ENCODE peak calls at places on chromosome 20, in five cellular contexts. B, Y, N, M and E are unnamed samples.

GRCh38 chr20:35478804-35479472 is 23.5 kb downstream of the CEP250 start:
- DNase-seq in B (no peak), Y (no peak), N (no peak), M (no peak), E (no peak)

GRCh38 chr20:2865630-2866029 is 7.7 kb upstream of the PTPRA start:
- DNase-seq in B (no peak), Y (no peak), N (no peak), M (no peak), E (no peak)

GRCh38 chr20:6122873-6123649 is at the start of gene FERMT1:
- DNase-seq in B (peak), Y (no peak), N (peak), M (no peak), E (no peak)

GRCh38 chr20:63336232-63336752 is 24.9 kb downstream of the CHRNA4 start:
- DNase-seq in B (no peak), Y (no peak), N (no peak), M (no peak), E (no peak)

GRCh38 chr20:19661717-19662637 is 96.1 kb upstream of the RIN2 start:
- DNase-seq in B (peak), Y (peak), N (peak), M (peak), E (peak)

GRCh38 chr20:17651761-17652388 is 30.2 kb downstream of the RRBP1 start:
- DNase-seq in B (no peak), Y (peak), N (peak), M (no peak), E (no peak)

GRCh38 chr20:24673678-24674570 is 204.5 kb downstream of the SYNDIG1 start:
- DNase-seq in B (no peak), Y (peak), N (peak), M (no peak), E (no peak)

GRCh38 chr20:41232971-41233926 is 84.3 kb downstream of the ZHX3 start:
- DNase-seq in B (peak), Y (no peak), N (peak), M (no peak), E (peak)

GRCh38 chr20:14384820-14385740 is 47.7 kb upstream of the FLRT3 start:
- DNase-seq in B (no peak), Y (no peak), N (no peak), M (no peak), E (no peak)

GRCh38 chr20:14384411-14384810 is 47.0 kb upstream of the FLRT3 start:
- DNase-seq in B (peak), Y (no peak), N (peak), M (no peak), E (no peak)

DNA sequence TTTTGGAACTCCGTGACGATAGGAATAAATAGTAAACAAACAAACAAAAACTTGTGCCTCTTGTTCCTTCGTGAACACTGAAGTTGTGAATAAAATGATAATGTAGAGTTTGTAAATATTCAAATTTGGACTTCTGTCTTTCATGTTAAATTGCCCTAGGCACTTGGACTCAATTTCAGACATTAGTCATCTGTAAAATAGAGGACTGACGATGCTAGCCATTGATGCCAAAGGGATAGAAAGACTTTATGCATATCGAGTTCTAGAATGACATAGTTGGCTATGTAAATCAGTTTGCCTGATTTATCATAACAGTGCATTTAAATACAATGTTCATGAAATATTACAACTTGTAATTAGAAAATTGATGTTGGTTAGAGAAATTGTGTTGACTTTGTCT is 45.9 kb upstream of the FLRT3 start:
- DNase-seq in B (no peak), Y (no peak), N (no peak), M (no peak), E (no peak)
- TF ChIP-seq CTCF in B (no peak), Y (no peak), N (no peak), M (no peak), E (no peak)

DNA sequence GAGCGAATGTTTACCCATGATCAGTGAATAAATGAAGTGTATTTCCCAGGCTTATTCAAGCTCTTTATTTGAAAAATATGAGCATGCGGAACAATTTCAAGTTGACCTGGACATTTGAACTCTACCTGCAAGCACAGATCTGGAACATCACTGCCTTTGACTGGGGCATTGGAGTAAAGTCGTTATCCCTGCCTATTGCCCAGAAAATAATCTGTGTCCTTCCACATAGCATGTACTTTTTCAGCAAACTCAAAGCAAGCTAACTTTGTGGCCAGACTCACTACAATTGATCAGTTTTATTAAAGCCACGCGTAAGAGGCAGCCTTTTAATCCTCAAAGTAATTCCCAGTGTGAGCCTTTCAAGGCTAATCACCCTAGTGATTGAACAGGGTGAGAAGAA is 73.4 kb upstream of the PAK5 start:
- DNase-seq in B (no peak), Y (no peak), N (no peak), M (no peak), E (no peak)
- TF ChIP-seq CTCF in B (no peak), Y (no peak), N (no peak), M (no peak), E (no peak)

GRCh38 chr20:290081-290831 is at the start of gene C20orf96:
- DNase-seq in B (peak), Y (peak), N (peak), M (peak), E (peak)
- TF ChIP-seq CTCF in B (peak), Y (peak), N (no peak), M (peak), E (peak)

GRCh38 chr20:52783769-52784168 is 188.4 kb upstream of the TSHZ2 start:
- DNase-seq in B (no peak), Y (no peak), N (no peak), M (no peak), E (no peak)
- TF ChIP-seq CTCF in B (peak), Y (no peak), N (no peak), M (peak), E (no peak)

DNA sequence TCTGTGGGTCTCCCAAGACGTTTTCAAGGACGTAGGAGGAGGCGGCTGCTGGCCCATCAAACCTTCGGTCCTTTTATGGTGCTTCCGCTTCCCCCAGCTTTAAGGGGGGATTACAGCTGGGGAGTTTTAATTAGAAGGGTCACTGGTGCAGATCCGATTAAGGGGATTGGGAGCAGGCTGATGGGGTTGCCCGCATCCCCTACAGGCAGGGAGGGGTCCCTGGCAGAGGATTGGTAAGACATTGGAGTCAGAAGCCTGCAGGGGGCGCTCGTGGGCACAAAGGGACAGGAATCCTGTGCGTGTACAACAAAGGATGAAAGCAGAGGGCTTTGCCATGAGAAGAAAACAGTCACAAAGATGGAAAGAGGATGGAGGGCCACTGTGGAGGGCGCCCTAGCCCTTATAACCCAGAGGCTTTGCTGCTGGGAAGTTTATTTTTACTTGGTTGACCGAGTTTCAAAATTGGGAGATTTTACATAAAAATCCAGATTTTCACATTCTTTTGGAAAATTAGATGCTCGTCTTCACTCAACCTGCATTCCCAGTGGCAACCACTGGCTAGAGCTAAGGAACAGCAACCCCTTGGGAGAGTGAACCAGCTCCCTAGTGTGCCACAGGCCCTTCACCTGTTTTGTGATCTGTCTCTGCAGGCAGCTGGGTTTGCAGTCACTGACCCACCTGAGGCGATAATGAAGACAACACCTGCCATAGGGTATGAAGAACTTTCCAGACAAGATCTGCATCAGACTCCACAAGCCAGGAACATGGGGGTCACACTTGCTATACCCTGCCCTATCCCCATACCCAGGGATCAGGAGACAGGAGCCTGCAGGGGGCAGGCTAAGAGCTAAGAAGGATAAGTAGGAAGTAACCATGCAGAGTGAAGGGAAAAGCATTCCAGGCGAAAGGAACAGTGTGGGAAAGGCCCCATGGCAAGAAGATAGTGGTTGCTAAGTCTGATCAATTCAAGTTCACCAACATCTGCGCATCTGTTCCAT is 97.7 kb downstream of the KCNB1 start:
- DNase-seq in B (no peak), Y (peak), N (no peak), M (no peak), E (no peak)
- TF ChIP-seq CTCF in B (peak), Y (peak), N (no peak), M (peak), E (peak)

GRCh38 chr20:45309075-45309474 is 976 bp upstream of the MATN4 start:
- DNase-seq in B (no peak), Y (peak), N (no peak), M (no peak), E (no peak)

GRCh38 chr20:45305262-45305661 is 1.4 kb upstream of the RBPJL start:
- DNase-seq in B (no peak), Y (peak), N (no peak), M (no peak), E (no peak)

GRCh38 chr20:45306431-45306982 is at the start of gene RBPJL:
- DNase-seq in B (no peak), Y (peak), N (peak), M (no peak), E (no peak)

GRCh38 chr20:45307076-45307645 is 521 bp downstream of the RBPJL start:
- DNase-seq in B (no peak), Y (no peak), N (no peak), M (no peak), E (no peak)

DNA sequence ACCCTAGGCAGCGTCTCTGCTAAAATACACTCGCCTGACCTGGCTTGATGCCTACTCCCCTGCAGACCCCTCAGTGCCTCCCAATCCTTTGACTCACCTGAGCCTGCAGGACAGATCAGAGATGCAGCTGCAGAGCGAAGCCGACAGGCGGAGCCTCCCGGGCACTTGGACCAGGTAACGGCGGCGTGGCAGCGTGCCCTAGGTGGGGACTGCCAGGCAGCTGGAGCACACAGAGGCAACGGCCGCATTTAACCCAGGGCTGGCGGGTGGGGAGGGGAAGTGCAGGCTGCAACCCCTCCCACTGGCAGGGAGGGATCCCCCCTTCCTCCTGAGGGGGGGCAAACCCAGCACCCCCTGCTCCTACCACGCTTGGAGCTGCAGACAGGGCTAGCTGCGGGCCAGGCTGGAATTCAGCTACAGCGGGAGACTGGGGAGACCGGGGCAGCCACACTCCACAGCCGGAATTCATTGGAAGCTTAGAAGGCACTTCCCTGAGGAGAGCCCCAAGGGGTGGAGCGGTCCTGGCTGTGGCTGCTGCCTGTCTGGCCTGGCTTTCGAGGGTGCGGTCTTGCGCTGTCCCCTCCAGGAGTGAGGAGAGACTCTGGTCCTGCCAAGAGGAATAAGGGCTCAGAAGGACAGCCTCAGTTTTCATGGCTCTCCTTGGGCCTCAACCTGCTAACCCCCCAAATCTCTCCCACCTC is at the start of gene MATN4:
- DNase-seq in B (no peak), Y (no peak), N (no peak), M (no peak), E (no peak)
- TF ChIP-seq CTCF in B (no peak), Y (no peak), N (peak), M (no peak), E (no peak)